ENCODE peak calls at places on chromosomes 6 and 20, in ten cellular contexts. Q is endodermal cell, M is fibroblast of lung, F is mesendoderm, U is SK-N-MC, L is mammary epithelial cell, B is NT2/D1, H is astrocyte, V is MM.1S, A is HCT116. O is an unnamed sample.

GRCh38 chr20:5696011-5696559 is 54.1 kb upstream of the SHLD1 start:
- DNase-seq in Q (no peak), M (peak), F (no peak), U (no peak), L (no peak), B (no peak), H (peak), V (no peak), A (no peak), O (no peak)

GRCh38 chr6:151370509-151371078 is 20.8 kb downstream of the ZBTB2 start:
- DNase-seq in Q (peak), M (peak), F (peak), U (no peak), L (no peak), B (no peak), H (peak), V (no peak), A (no peak), O (no peak)

GRCh38 chr20:50815162-50815989 is 20.5 kb downstream of the BCAS4 start:
- DNase-seq in Q (no peak), M (peak), F (no peak), U (no peak), L (peak), B (no peak), H (peak), V (peak), A (no peak), O (no peak)

GRCh38 chr6:52746213-52746612 is 17.1 kb downstream of the GSTA2 start:
- DNase-seq in Q (no peak), M (peak), F (no peak), U (no peak), L (no peak), B (no peak), H (peak), V (no peak), A (no peak), O (no peak)

GRCh38 chr6:50128420-50129005 is 78.8 kb upstream of the DEFB112 start:
- DNase-seq in Q (no peak), M (peak), F (peak), U (peak), L (no peak), B (no peak), H (no peak), V (no peak), A (no peak), O (no peak)

GRCh38 chr6:155528335-155528734 is 72.7 kb upstream of the NOX3 start:
- DNase-seq in Q (no peak), M (no peak), F (no peak), U (no peak), L (no peak), B (no peak), H (no peak), V (no peak), A (no peak), O (no peak)

GRCh38 chr20:49973964-49974363 is 8.8 kb upstream of the SNAI1 start:
- DNase-seq in Q (no peak), M (no peak), F (no peak), U (no peak), L (no peak), B (no peak), H (no peak), V (no peak), A (no peak), O (no peak)

GRCh38 chr20:44104807-44105517 is 82.0 kb downstream of the JPH2 start:
- DNase-seq in Q (no peak), M (peak), F (no peak), U (no peak), L (peak), B (no peak), H (peak), V (no peak), A (no peak), O (no peak)

GRCh38 chr6:40210628-40211056 is 276.4 kb upstream of the MOCS1 start:
- DNase-seq in Q (no peak), M (no peak), F (peak), U (no peak), L (no peak), B (no peak), H (no peak), V (no peak), A (no peak), O (no peak)

GRCh38 chr6:17017416-17017815 is 84.4 kb upstream of the STMND1 start:
- DNase-seq in Q (no peak), M (no peak), F (no peak), U (no peak), L (no peak), B (no peak), H (no peak), V (no peak), A (no peak), O (no peak)

DNA sequence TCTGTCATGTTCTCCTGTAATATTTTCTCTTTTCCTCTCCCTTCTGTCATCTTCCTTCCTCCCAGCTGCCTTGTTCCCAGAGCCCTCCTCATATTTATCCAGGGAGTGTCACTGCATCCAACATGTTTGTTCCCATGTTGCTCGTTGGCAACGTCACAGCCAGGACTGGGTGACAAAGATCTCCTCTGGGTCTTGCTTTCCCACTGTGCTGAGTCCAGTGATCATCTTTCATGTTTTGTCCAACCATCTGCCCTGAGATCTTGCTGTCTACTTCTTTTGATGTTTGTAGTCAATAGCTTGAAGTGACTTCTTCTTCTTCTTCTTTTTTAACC is 26.6 kb downstream of the FARS2 start:
- DNase-seq in Q (no peak), M (no peak), F (no peak), U (no peak), L (no peak), B (no peak), H (no peak), V (no peak), A (no peak), O (no peak)
- H3K9ac ChIP-seq in Q (no peak), M (no peak), F (no peak), U (no peak), L (no peak), B (no peak), H (no peak), V (no peak), A (no peak), O (no peak)

GRCh38 chr6:119726086-119726485 is 376.5 kb upstream of the MAN1A1 start:
- DNase-seq in Q (no peak), M (no peak), F (no peak), U (no peak), L (no peak), B (no peak), H (no peak), V (no peak), A (no peak), O (no peak)
- H3K9ac ChIP-seq in Q (no peak), M (no peak), F (no peak), U (no peak), L (no peak), B (no peak), H (no peak), V (no peak), A (no peak), O (no peak)

DNA sequence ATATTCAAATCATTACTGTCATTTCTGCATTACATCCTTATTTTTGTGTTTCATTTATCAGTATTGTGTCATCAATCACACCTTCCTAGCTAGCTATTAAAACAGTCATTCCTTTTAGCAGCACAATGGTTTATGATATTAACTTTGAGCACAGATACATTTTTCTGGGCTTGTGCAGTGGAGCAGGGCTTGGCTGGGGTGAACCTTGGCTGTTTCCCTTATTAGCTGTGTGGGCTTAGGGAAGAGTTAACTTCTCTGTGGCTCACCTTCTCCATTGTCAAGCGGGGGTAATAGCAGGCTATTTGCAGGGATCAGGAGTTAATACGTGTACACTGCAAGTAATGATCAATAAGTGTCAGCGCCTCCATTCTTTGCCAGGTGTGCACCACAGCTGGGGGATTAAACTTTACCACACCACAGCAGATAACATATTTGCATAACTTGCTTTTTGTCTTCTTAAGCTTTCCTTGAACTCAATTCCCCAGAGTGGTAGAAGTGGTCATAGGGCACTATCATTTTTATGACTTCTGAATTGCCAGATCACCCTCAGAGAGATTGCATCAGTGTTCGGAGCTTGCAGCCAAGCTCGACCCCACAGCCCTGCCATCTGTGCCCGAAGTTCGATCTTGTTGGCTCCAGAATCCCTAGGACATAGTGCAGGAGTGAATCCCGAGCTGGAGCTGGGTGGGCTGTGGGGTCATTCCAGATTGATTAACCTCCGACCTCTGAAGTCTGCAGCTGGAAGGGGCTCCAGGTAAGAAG is 1.5 kb upstream of the PYGB start:
- DNase-seq in Q (peak), M (no peak), F (no peak), U (no peak), L (no peak), B (no peak), H (no peak), V (peak), A (no peak), O (no peak)
- H3K9ac ChIP-seq in Q (no peak), M (no peak), F (no peak), U (no peak), L (peak), B (peak), H (peak), V (peak), A (no peak), O (peak)

DNA sequence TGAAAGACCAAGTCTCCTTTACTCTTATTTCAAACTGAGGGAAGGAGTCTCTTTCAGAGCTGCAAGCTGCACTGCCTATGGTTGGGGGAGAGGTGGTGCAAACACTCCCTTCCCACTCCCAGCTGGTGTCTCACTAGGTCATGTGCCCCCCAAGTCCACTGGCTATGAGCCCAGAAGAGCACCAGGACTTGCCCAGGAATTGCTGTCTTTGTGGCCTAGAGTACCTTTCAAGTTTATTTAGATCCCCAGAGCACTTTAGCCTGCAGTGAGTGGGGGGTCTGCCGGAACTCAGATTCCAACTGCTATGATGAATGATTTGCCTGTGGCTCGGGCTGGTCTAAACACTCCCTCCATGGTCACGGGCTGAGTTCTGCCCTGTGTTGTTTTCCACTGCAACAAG is 192.6 kb upstream of the CITED2 start:
- DNase-seq in Q (no peak), M (peak), F (no peak), U (no peak), L (no peak), B (no peak), H (no peak), V (no peak), A (no peak), O (no peak)
- H3K9ac ChIP-seq in Q (no peak), M (no peak), F (no peak), U (no peak), L (no peak), B (no peak), H (no peak), V (no peak), A (no peak), O (no peak)

DNA sequence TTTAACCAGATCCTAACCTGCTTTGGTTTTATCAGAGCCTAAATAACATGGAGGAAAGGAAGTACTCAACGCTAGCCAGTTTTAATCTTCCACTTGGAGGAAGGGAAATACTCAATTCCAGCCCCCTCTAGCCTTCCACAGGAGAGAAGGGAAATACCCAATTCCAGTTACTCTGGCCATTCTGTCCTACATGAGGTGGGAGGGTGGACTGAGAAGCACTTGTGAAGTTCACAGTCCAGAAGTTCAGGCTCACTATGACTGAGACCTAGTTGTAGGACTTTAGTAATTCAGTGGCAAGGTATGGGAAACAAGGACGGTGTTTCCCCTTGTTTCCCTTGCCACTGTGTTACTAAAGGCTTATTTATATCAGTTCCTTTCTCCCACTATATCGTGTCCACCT is 672.0 kb downstream of the RFPL4B start:
- DNase-seq in Q (no peak), M (no peak), F (no peak), U (no peak), L (no peak), B (no peak), H (no peak), V (no peak), A (no peak), O (no peak)
- H3K9ac ChIP-seq in Q (no peak), M (no peak), F (no peak), U (no peak), L (no peak), B (no peak), H (peak), V (no peak), A (no peak), O (no peak)

GRCh38 chr6:114718716-114719270 is 376.0 kb upstream of the HS3ST5 start:
- DNase-seq in Q (no peak), M (no peak), F (no peak), U (no peak), L (no peak), B (no peak), H (no peak), V (no peak), A (no peak), O (no peak)
- H3K9ac ChIP-seq in Q (no peak), M (no peak), F (no peak), U (no peak), L (no peak), B (no peak), H (no peak), V (no peak), A (no peak), O (no peak)

O was measured in keratinocyte.